ENCODE peak calls at places on chromosome 3, in four cellular contexts. One of them, this sample, is unnamed.

GRCh38 chr3:37912052-37912733 is 50.5 kb downstream of the CTDSPL start:
- DNase-seq in CD8-positive, alpha-beta T cell: no peak
- DNase-seq in colonic mucosa: no peak
- DNase-seq in ovary: peak; percentile 61
- DNase-seq in this sample: no peak

GRCh38 chr3:118550122-118550521 is 484.5 kb downstream of the IGSF11 start:
- DNase-seq in CD8-positive, alpha-beta T cell: no peak
- DNase-seq in colonic mucosa: no peak
- DNase-seq in ovary: no peak
- DNase-seq in this sample: no peak

GRCh38 chr3:133610031-133610430 is 36.5 kb downstream of the CDV3 start:
- DNase-seq in CD8-positive, alpha-beta T cell: no peak
- DNase-seq in colonic mucosa: no peak
- DNase-seq in ovary: no peak
- DNase-seq in this sample: no peak

GRCh38 chr3:69082805-69083204 is 1.9 kb upstream of the ARL6IP5 start:
- DNase-seq in CD8-positive, alpha-beta T cell: no peak
- DNase-seq in colonic mucosa: peak; percentile 53
- DNase-seq in ovary: no peak
- DNase-seq in this sample: no peak

GRCh38 chr3:16807441-16807840 is 77.3 kb upstream of the PLCL2 start:
- DNase-seq in CD8-positive, alpha-beta T cell: no peak
- DNase-seq in colonic mucosa: no peak
- DNase-seq in ovary: no peak
- DNase-seq in this sample: no peak

GRCh38 chr3:136276049-136276755 is 26.1 kb downstream of the PCCB start:
- DNase-seq in CD8-positive, alpha-beta T cell: no peak
- DNase-seq in colonic mucosa: no peak
- DNase-seq in ovary: no peak
- DNase-seq in this sample: no peak

GRCh38 chr3:30604566-30604965 is 1.8 kb upstream of the TGFBR2 start:
- DNase-seq in CD8-positive, alpha-beta T cell: no peak
- DNase-seq in colonic mucosa: no peak
- DNase-seq in ovary: no peak
- DNase-seq in this sample: no peak

GRCh38 chr3:156772588-156773206 is 53.5 kb upstream of the LEKR1 start:
- DNase-seq in CD8-positive, alpha-beta T cell: no peak
- DNase-seq in colonic mucosa: no peak
- DNase-seq in ovary: no peak
- DNase-seq in this sample: no peak

GRCh38 chr3:133949438-133949837 is 53.8 kb upstream of the RAB6B start:
- DNase-seq in CD8-positive, alpha-beta T cell: no peak
- DNase-seq in colonic mucosa: no peak
- DNase-seq in ovary: peak; percentile 11
- DNase-seq in this sample: no peak

GRCh38 chr3:120182613-120183524 is 88.6 kb upstream of the GSK3B start:
- DNase-seq in CD8-positive, alpha-beta T cell: no peak
- DNase-seq in colonic mucosa: no peak
- DNase-seq in ovary: no peak
- DNase-seq in this sample: no peak

GRCh38 chr3:36166477-36166876 is 213.8 kb upstream of the STAC start:
- DNase-seq in CD8-positive, alpha-beta T cell: no peak
- DNase-seq in colonic mucosa: no peak
- DNase-seq in ovary: no peak
- DNase-seq in this sample: no peak

GRCh38 chr3:196969001-196969659 is 497 bp upstream of the PIGZ start:
- DNase-seq in CD8-positive, alpha-beta T cell: no peak
- DNase-seq in colonic mucosa: no peak
- DNase-seq in ovary: no peak
- DNase-seq in this sample: no peak

GRCh38 chr3:175476489-175476888 is 617.4 kb downstream of the NAALADL2 start:
- DNase-seq in CD8-positive, alpha-beta T cell: no peak
- DNase-seq in colonic mucosa: no peak
- DNase-seq in ovary: no peak
- DNase-seq in this sample: no peak

GRCh38 chr3:58723197-58723596 is 56.6 kb upstream of the FAM3D start:
- DNase-seq in CD8-positive, alpha-beta T cell: no peak
- DNase-seq in colonic mucosa: no peak
- DNase-seq in ovary: no peak
- DNase-seq in this sample: no peak

GRCh38 chr3:170346481-170347125 is 10.9 kb upstream of the SKIL start:
- DNase-seq in CD8-positive, alpha-beta T cell: no peak
- DNase-seq in colonic mucosa: no peak
- DNase-seq in ovary: no peak
- DNase-seq in this sample: no peak

GRCh38 chr3:132730891-132731580 is 8.8 kb upstream of the NPHP3 start:
- DNase-seq in CD8-positive, alpha-beta T cell: no peak
- DNase-seq in colonic mucosa: no peak
- DNase-seq in ovary: no peak
- DNase-seq in this sample: no peak

GRCh38 chr3:153669527-153669926 is 451.7 kb upstream of the ARHGEF26 start:
- DNase-seq in CD8-positive, alpha-beta T cell: no peak
- DNase-seq in colonic mucosa: no peak
- DNase-seq in ovary: no peak
- DNase-seq in this sample: no peak
- TF ChIP-seq CTCF in CD8-positive, alpha-beta T cell: no peak
- TF ChIP-seq CTCF in colonic mucosa: no peak
- TF ChIP-seq CTCF in ovary: no peak
- TF ChIP-seq CTCF in this sample: peak; percentile 27

GRCh38 chr3:172279191-172279640 is 169.0 kb downstream of the GHSR start:
- DNase-seq in CD8-positive, alpha-beta T cell: no peak
- DNase-seq in colonic mucosa: no peak
- DNase-seq in ovary: no peak
- DNase-seq in this sample: no peak
- H3K27ac ChIP-seq in CD8-positive, alpha-beta T cell: no peak overlapping the region
- H3K27ac ChIP-seq in colonic mucosa: no peak overlapping the region
- H3K27ac ChIP-seq in ovary: no peak overlapping the region
- H3K27ac ChIP-seq in this sample: no peak overlapping the region

GRCh38 chr3:179768080-179768479 is 115.2 kb downstream of the USP13 start:
- DNase-seq in CD8-positive, alpha-beta T cell: no peak
- DNase-seq in colonic mucosa: peak; percentile 35
- DNase-seq in ovary: no peak
- DNase-seq in this sample: peak; percentile 32
- TF ChIP-seq CTCF in CD8-positive, alpha-beta T cell: no peak
- TF ChIP-seq CTCF in colonic mucosa: peak; percentile 43
- TF ChIP-seq CTCF in ovary: no peak
- TF ChIP-seq CTCF in this sample: peak; percentile 79

DNA sequence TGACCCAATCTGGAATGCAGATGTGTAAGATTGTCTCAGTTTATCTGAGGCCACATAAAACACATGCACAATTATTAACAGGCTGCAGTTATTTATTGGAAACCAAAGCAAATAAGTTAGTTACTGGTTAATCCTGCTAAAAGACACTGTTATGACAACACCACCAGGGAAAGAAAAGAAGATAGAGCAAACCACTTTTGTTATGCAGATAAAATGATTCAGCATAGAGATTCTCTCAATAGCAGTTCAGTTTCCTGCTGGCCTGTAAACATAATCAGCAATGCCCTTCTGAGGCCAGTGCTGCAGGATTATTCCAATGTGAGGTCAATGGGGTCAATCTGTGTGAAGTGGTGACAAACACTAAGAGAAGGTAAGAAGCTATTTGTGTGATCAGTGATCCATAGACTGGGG is 244.4 kb downstream of the ZBTB20 start:
- DNase-seq in CD8-positive, alpha-beta T cell: no peak
- DNase-seq in colonic mucosa: no peak
- DNase-seq in ovary: no peak
- DNase-seq in this sample: no peak
- H3K27ac ChIP-seq in CD8-positive, alpha-beta T cell: no peak overlapping the region
- H3K27ac ChIP-seq in colonic mucosa: no peak overlapping the region
- H3K27ac ChIP-seq in ovary: no peak overlapping the region
- H3K27ac ChIP-seq in this sample: no peak overlapping the region

GRCh38 chr3:180026997-180027396 is 9.7 kb downstream of the PEX5L start:
- DNase-seq in CD8-positive, alpha-beta T cell: no peak
- DNase-seq in colonic mucosa: no peak
- DNase-seq in ovary: no peak
- DNase-seq in this sample: no peak
- TF ChIP-seq CTCF in CD8-positive, alpha-beta T cell: no peak
- TF ChIP-seq CTCF in colonic mucosa: no peak
- TF ChIP-seq CTCF in ovary: no peak
- TF ChIP-seq CTCF in this sample: no peak

DNA sequence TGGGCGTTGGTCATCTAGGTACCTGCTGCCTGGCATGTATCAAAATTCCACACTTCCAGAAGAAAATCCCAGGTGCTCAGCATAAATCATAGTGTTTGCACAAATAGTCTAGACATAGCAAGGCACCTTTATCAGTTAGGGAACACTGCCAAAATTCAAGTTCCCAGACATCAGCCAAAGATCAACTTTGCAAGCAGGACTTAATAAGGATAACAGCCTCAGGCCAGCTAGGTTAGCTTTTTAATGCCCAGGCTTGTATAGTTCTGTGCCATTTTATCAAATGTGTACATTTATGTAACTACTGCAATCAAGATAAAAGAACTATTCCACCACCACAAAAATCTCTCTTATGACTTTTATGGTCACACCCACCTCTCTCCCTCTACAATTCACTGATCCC is 30.7 kb downstream of the DZIP3 start:
- DNase-seq in CD8-positive, alpha-beta T cell: no peak
- DNase-seq in colonic mucosa: no peak
- DNase-seq in ovary: no peak
- DNase-seq in this sample: no peak
- H3K27ac ChIP-seq in CD8-positive, alpha-beta T cell: no peak overlapping the region
- H3K27ac ChIP-seq in colonic mucosa: no peak overlapping the region
- H3K27ac ChIP-seq in ovary: no peak overlapping the region
- H3K27ac ChIP-seq in this sample: no peak overlapping the region

DNA sequence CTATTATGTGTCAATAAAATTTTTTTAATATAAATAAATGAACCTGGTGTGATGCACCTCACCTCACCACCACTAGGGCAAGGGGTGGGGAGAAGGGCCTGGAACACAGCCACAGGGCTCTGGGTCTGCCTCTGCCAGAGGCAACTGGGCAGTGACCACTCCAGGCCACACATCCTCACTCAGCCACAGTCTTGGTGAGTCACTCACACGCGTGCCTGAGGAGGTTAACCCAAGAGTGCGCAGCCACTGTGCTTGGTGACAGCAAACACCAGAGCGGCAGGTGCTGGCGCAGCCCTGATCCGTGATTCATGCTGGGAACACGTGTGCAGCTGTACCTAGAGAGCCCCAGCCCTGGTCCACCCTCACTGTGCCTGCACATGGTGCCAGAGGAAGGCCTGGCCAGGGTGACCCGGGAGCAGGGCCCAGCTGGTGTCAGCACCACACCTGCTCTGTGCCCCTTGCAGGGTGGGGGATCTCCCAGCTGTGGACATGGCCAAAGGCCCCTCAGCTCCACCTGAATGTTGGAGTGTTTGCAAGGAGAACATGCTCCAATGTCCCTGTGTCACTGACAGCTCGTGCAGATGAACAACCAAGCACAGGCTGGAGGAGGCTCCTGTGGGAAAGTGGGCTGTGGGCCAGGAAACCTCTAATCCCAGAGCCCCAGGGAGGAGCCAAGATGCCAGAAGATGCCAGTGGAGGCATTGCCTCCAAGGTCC is 2.1 kb downstream of the SLC41A3 start:
- DNase-seq in CD8-positive, alpha-beta T cell: no peak
- DNase-seq in colonic mucosa: no peak
- DNase-seq in ovary: no peak
- DNase-seq in this sample: no peak
- TF ChIP-seq CTCF in CD8-positive, alpha-beta T cell: peak; percentile 42
- TF ChIP-seq CTCF in colonic mucosa: peak; percentile 27
- TF ChIP-seq CTCF in ovary: no peak
- TF ChIP-seq CTCF in this sample: peak; percentile 49

GRCh38 chr3:65895084-65895483 is 143.6 kb downstream of the MAGI1 start:
- DNase-seq in CD8-positive, alpha-beta T cell: no peak
- DNase-seq in colonic mucosa: no peak
- DNase-seq in ovary: no peak
- DNase-seq in this sample: no peak
- H3K27ac ChIP-seq in CD8-positive, alpha-beta T cell: no peak overlapping the region
- H3K27ac ChIP-seq in colonic mucosa: no peak overlapping the region
- H3K27ac ChIP-seq in ovary: no peak overlapping the region
- H3K27ac ChIP-seq in this sample: no peak overlapping the region

This sample was measured in AG04450.